ENCODE peak calls at places on chromosomes 1 and 21, in eight cellular contexts. One of them, this sample, is unnamed.

GRCh38 chr1:205044745-205045144 is 1.7 kb downstream of the CNTN2 start:
- DNase-seq in mesenchymal stem cell: no peak
- DNase-seq in caudate nucleus: no peak
- DNase-seq in T-helper 9 cell: no peak
- DNase-seq in hippocampal formation: no peak
- DNase-seq in dorsolateral prefrontal cortex: no peak
- DNase-seq in GDM1: no peak
- DNase-seq in islet precursor cell: no peak
- DNase-seq in this sample: no peak

GRCh38 chr1:17170571-17170970 is 34.4 kb upstream of the PADI1 start:
- DNase-seq in mesenchymal stem cell: peak
- DNase-seq in caudate nucleus: no peak
- DNase-seq in T-helper 9 cell: no peak
- DNase-seq in hippocampal formation: no peak
- DNase-seq in dorsolateral prefrontal cortex: no peak
- DNase-seq in GDM1: no peak
- DNase-seq in islet precursor cell: peak
- DNase-seq in this sample: peak

GRCh38 chr21:33976082-33976979 is 60.7 kb upstream of the ATP5PO start:
- DNase-seq in mesenchymal stem cell: peak
- DNase-seq in caudate nucleus: no peak
- DNase-seq in T-helper 9 cell: peak
- DNase-seq in hippocampal formation: no peak
- DNase-seq in dorsolateral prefrontal cortex: no peak
- DNase-seq in GDM1: peak
- DNase-seq in islet precursor cell: no peak
- DNase-seq in this sample: peak

GRCh38 chr1:240464099-240464498 is 147.9 kb downstream of the GREM2 start:
- DNase-seq in mesenchymal stem cell: peak
- DNase-seq in caudate nucleus: no peak
- DNase-seq in T-helper 9 cell: no peak
- DNase-seq in hippocampal formation: no peak
- DNase-seq in dorsolateral prefrontal cortex: no peak
- DNase-seq in GDM1: no peak
- DNase-seq in islet precursor cell: no peak
- DNase-seq in this sample: no peak

GRCh38 chr1:196723325-196724185 is 51.1 kb upstream of the CFHR3 start:
- DNase-seq in mesenchymal stem cell: peak
- DNase-seq in caudate nucleus: no peak
- DNase-seq in T-helper 9 cell: peak
- DNase-seq in hippocampal formation: no peak
- DNase-seq in dorsolateral prefrontal cortex: peak
- DNase-seq in GDM1: peak
- DNase-seq in islet precursor cell: peak
- DNase-seq in this sample: no peak

GRCh38 chr1:6035265-6035664 is 10.4 kb upstream of the KCNAB2 start:
- DNase-seq in mesenchymal stem cell: no peak
- DNase-seq in caudate nucleus: no peak
- DNase-seq in T-helper 9 cell: no peak
- DNase-seq in hippocampal formation: no peak
- DNase-seq in dorsolateral prefrontal cortex: no peak
- DNase-seq in GDM1: no peak
- DNase-seq in islet precursor cell: no peak
- DNase-seq in this sample: no peak

GRCh38 chr21:26918318-26919065 is 48.4 kb downstream of the ADAMTS5 start:
- DNase-seq in mesenchymal stem cell: peak
- DNase-seq in caudate nucleus: no peak
- DNase-seq in T-helper 9 cell: no peak
- DNase-seq in hippocampal formation: no peak
- DNase-seq in dorsolateral prefrontal cortex: no peak
- DNase-seq in GDM1: no peak
- DNase-seq in islet precursor cell: no peak
- DNase-seq in this sample: peak

GRCh38 chr1:198564716-198565115 is 24.2 kb upstream of the ATP6V1G3 start:
- DNase-seq in mesenchymal stem cell: no peak
- DNase-seq in caudate nucleus: no peak
- DNase-seq in T-helper 9 cell: no peak
- DNase-seq in hippocampal formation: no peak
- DNase-seq in dorsolateral prefrontal cortex: no peak
- DNase-seq in GDM1: no peak
- DNase-seq in islet precursor cell: no peak
- DNase-seq in this sample: no peak

GRCh38 chr1:51534447-51534846 is 15.4 kb upstream of the EPS15 start:
- DNase-seq in mesenchymal stem cell: no peak
- DNase-seq in caudate nucleus: no peak
- DNase-seq in T-helper 9 cell: no peak
- DNase-seq in hippocampal formation: no peak
- DNase-seq in dorsolateral prefrontal cortex: no peak
- DNase-seq in GDM1: no peak
- DNase-seq in islet precursor cell: no peak
- DNase-seq in this sample: no peak

GRCh38 chr1:180639871-180640270 is 8.0 kb downstream of the XPR1 start:
- DNase-seq in mesenchymal stem cell: no peak
- DNase-seq in caudate nucleus: no peak
- DNase-seq in T-helper 9 cell: no peak
- DNase-seq in hippocampal formation: no peak
- DNase-seq in dorsolateral prefrontal cortex: no peak
- DNase-seq in GDM1: no peak
- DNase-seq in islet precursor cell: no peak
- DNase-seq in this sample: no peak

GRCh38 chr21:45617021-45617930 is 26.2 kb upstream of the PCBP3 start:
- DNase-seq in mesenchymal stem cell: no peak
- DNase-seq in caudate nucleus: no peak
- DNase-seq in T-helper 9 cell: no peak
- DNase-seq in hippocampal formation: no peak
- DNase-seq in dorsolateral prefrontal cortex: no peak
- DNase-seq in GDM1: no peak
- DNase-seq in islet precursor cell: peak
- DNase-seq in this sample: no peak

GRCh38 chr1:64470670-64471217 is 815 bp downstream of the CACHD1 start:
- DNase-seq in mesenchymal stem cell: peak
- DNase-seq in caudate nucleus: no peak
- DNase-seq in T-helper 9 cell: no peak
- DNase-seq in hippocampal formation: no peak
- DNase-seq in dorsolateral prefrontal cortex: peak
- DNase-seq in GDM1: no peak
- DNase-seq in islet precursor cell: peak
- DNase-seq in this sample: no peak

GRCh38 chr1:157519451-157519850 is 32.9 kb downstream of the FCRL5 start:
- DNase-seq in mesenchymal stem cell: no peak
- DNase-seq in caudate nucleus: no peak
- DNase-seq in T-helper 9 cell: no peak
- DNase-seq in hippocampal formation: no peak
- DNase-seq in dorsolateral prefrontal cortex: no peak
- DNase-seq in GDM1: no peak
- DNase-seq in islet precursor cell: no peak
- DNase-seq in this sample: no peak

GRCh38 chr21:29237110-29238051 is 61.3 kb upstream of the BACH1 start:
- DNase-seq in mesenchymal stem cell: no peak
- DNase-seq in caudate nucleus: no peak
- DNase-seq in T-helper 9 cell: no peak
- DNase-seq in hippocampal formation: no peak
- DNase-seq in dorsolateral prefrontal cortex: no peak
- DNase-seq in GDM1: no peak
- DNase-seq in islet precursor cell: no peak
- DNase-seq in this sample: no peak

GRCh38 chr1:43521716-43522115 is 9.0 kb upstream of the PTPRF start:
- DNase-seq in mesenchymal stem cell: no peak
- DNase-seq in caudate nucleus: no peak
- DNase-seq in T-helper 9 cell: no peak
- DNase-seq in hippocampal formation: no peak
- DNase-seq in dorsolateral prefrontal cortex: no peak
- DNase-seq in GDM1: no peak
- DNase-seq in islet precursor cell: no peak
- DNase-seq in this sample: no peak

GRCh38 chr1:151326619-151327222 is 495 bp downstream of the PI4KB start:
- DNase-seq in mesenchymal stem cell: peak
- DNase-seq in caudate nucleus: peak
- DNase-seq in T-helper 9 cell: peak
- DNase-seq in hippocampal formation: peak
- DNase-seq in dorsolateral prefrontal cortex: peak
- DNase-seq in GDM1: peak
- DNase-seq in islet precursor cell: no peak
- DNase-seq in this sample: no peak

GRCh38 chr1:12398479-12398878 is 168.6 kb downstream of the VPS13D start:
- DNase-seq in mesenchymal stem cell: no peak
- DNase-seq in caudate nucleus: no peak
- DNase-seq in T-helper 9 cell: no peak
- DNase-seq in hippocampal formation: no peak
- DNase-seq in dorsolateral prefrontal cortex: no peak
- DNase-seq in GDM1: no peak
- DNase-seq in islet precursor cell: no peak
- DNase-seq in this sample: no peak

GRCh38 chr1:180259431-180260338 is 29.6 kb downstream of the LHX4 start:
- DNase-seq in mesenchymal stem cell: no peak
- DNase-seq in caudate nucleus: no peak
- DNase-seq in T-helper 9 cell: no peak
- DNase-seq in hippocampal formation: no peak
- DNase-seq in dorsolateral prefrontal cortex: no peak
- DNase-seq in GDM1: no peak
- DNase-seq in islet precursor cell: no peak
- DNase-seq in this sample: no peak

GRCh38 chr1:208132287-208132882 is 111.8 kb downstream of the PLXNA2 start:
- DNase-seq in mesenchymal stem cell: peak
- DNase-seq in caudate nucleus: peak
- DNase-seq in T-helper 9 cell: peak
- DNase-seq in hippocampal formation: peak
- DNase-seq in dorsolateral prefrontal cortex: no peak
- DNase-seq in GDM1: peak
- DNase-seq in islet precursor cell: peak
- DNase-seq in this sample: peak

GRCh38 chr1:90851711-90852050 is 134.6 kb upstream of the BARHL2 start:
- DNase-seq in mesenchymal stem cell: no peak
- DNase-seq in caudate nucleus: no peak
- DNase-seq in T-helper 9 cell: no peak
- DNase-seq in hippocampal formation: no peak
- DNase-seq in dorsolateral prefrontal cortex: no peak
- DNase-seq in GDM1: no peak
- DNase-seq in islet precursor cell: no peak
- DNase-seq in this sample: no peak

GRCh38 chr21:42526379-42526727 is 12.7 kb downstream of the SLC37A1 start:
- DNase-seq in mesenchymal stem cell: no peak
- DNase-seq in caudate nucleus: no peak
- DNase-seq in T-helper 9 cell: no peak
- DNase-seq in hippocampal formation: no peak
- DNase-seq in dorsolateral prefrontal cortex: no peak
- DNase-seq in GDM1: no peak
- DNase-seq in islet precursor cell: no peak
- DNase-seq in this sample: no peak

GRCh38 chr1:82059931-82060330 is 259.2 kb downstream of the ADGRL2 start:
- DNase-seq in mesenchymal stem cell: peak
- DNase-seq in caudate nucleus: no peak
- DNase-seq in T-helper 9 cell: no peak
- DNase-seq in hippocampal formation: no peak
- DNase-seq in dorsolateral prefrontal cortex: no peak
- DNase-seq in GDM1: no peak
- DNase-seq in islet precursor cell: no peak
- DNase-seq in this sample: no peak

This sample was measured in BJ.